ENCODE peak calls at places on chromosomes 7 and 10, in four cellular contexts. U is astrocyte of the spinal cord, B is lower lobe of right lung, V is choroid plexus epithelial cell. H is an unnamed sample.

GRCh38 chr7:134686782-134687181 is 40.1 kb downstream of the BPGM start:
- DNase-seq in V (peak; percentile 64), B (no peak), U (peak; percentile 46), H (peak; percentile 75)

GRCh38 chr10:42898037-42898960 is 115.7 kb downstream of the BMS1 start:
- DNase-seq in V (no peak), U (no peak), B (no peak), H (no peak)

GRCh38 chr10:111756541-111757061 is 427.0 kb downstream of the GPAM start:
- DNase-seq in V (peak; percentile 30), U (peak; percentile 4), B (peak; percentile 38), H (peak; percentile 49)

GRCh38 chr10:112446055-112446854 is 459 bp downstream of the ZDHHC6 start:
- DNase-seq in B (no peak), V (peak; percentile 27), U (no peak), H (peak; percentile 22)

GRCh38 chr10:112490543-112490942 is 43.5 kb downstream of the VTI1A start:
- DNase-seq in B (peak; percentile 70), U (peak; percentile 20), V (peak; percentile 39), H (peak; percentile 15)

GRCh38 chr10:81524467-81524866 is 350.5 kb upstream of the NRG3 start:
- DNase-seq in V (no peak), B (no peak), U (no peak), H (no peak)

GRCh38 chr10:4073912-4074311 is 288.9 kb upstream of the KLF6 start:
- DNase-seq in V (peak; percentile 26), U (peak; percentile 56), B (no peak), H (peak; percentile 80)

GRCh38 chr7:151131622-151132293 is 35.7 kb downstream of the GBX1 start:
- DNase-seq in B (peak; percentile 41), V (no peak), U (no peak), H (no peak)

GRCh38 chr10:127153166-127153565 is 43.2 kb downstream of the INSYN2A start:
- DNase-seq in V (peak; percentile 38), B (no peak), U (peak; percentile 16), H (no peak)

GRCh38 chr10:124386186-124387077 is 32.3 kb downstream of the OAT start:
- DNase-seq in B (no peak), V (no peak), U (no peak), H (no peak)

GRCh38 chr10:124385627-124386185 is 33.0 kb downstream of the OAT start:
- DNase-seq in B (no peak), V (no peak), U (no peak), H (no peak)

GRCh38 chr10:124388823-124389612 is 29.7 kb downstream of the OAT start:
- DNase-seq in B (peak; percentile 93), U (peak; percentile 76), V (peak; percentile 84), H (peak; percentile 75)

GRCh38 chr10:124388476-124388822 is 30.3 kb downstream of the OAT start:
- DNase-seq in B (no peak), V (no peak), U (no peak), H (no peak)

DNA sequence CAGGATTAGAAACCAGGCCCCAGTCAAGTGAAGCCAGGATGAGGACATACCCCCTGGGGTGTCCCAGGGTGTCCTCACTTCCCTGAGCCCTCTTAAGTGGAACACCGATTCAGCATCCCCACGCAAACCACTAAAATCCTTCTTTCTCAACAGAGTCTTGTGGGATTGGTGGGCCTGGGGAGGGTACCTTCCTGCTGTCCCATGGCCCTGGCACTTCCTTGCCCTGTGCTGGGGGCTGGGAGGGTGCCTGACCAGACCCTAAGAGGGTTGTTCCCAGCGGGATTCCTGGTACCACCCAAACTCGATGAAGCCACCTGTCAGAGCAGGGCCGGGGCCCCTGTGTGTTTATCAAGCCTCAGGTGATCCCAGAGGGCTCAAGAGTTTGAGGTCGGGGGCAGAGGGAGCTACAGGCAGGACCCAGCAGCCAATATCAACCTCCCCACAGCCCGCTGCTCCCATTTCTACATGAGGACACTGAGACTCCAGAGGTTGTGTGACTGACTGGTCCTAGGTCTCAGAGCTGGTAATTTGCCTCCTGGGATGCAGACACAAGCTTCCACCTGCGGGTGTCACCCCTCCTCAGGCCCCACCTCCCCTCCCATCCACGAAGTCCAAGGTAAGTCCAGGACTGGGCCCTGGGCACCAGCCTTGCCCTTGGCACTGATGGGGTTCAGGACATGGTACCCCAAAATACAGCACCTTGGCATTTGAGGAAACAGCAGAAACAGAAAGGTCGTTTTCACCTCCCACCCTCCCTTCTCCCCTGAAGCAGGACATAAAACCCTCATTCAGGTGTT is 31.4 kb downstream of the OAT start:
- DNase-seq in V (no peak), U (no peak), B (no peak), H (no peak)
- TF ChIP-seq CTCF in V (peak; percentile 24), U (peak; percentile 28), B (no peak), H (no peak)

GRCh38 chr7:156576216-156577063 is 64.1 kb upstream of the RNF32 start:
- DNase-seq in V (no peak), U (no peak), B (no peak), H (no peak)
- H3K4me3 ChIP-seq in V (no peak overlapping the region), U (no peak overlapping the region), B (no peak overlapping the region), H (no peak overlapping the region)

DNA sequence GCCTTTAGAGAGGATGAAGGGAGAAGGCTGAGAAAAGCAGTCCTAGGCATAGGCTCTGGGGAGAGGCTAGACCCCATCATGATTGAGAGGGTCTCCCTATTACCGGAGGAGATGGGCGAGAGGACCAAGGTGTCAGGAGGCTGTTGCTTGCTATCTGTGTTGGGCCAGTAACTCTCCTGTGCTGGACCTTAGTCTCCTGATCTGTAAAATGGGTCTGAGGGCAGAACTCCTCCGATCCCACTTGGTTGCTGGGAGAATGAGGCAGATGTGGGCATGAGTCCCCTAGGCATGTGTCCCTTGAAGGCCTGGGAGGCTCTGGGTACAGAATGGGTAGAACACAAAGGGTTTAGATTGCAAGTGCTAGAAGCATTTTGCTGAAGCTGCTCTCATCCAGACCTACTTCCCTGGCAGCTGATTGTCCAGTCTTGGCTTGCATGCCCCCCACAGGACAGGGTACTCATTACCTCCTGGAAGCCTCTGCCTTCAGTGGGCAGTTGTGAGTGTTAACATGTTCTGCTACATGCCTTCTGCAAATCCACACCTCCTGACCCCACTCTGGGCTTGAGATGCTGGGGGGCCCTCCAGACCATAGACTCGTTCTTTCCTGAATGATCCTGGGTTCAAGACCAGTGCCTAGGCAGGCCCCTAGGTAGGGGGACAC is 4.4 kb downstream of the ZMIZ1 start:
- DNase-seq in V (peak; percentile 23), U (no peak), B (no peak), H (no peak)
- TF ChIP-seq CTCF in V (peak; percentile 31), U (no peak), B (no peak), H (peak; percentile 7)

DNA sequence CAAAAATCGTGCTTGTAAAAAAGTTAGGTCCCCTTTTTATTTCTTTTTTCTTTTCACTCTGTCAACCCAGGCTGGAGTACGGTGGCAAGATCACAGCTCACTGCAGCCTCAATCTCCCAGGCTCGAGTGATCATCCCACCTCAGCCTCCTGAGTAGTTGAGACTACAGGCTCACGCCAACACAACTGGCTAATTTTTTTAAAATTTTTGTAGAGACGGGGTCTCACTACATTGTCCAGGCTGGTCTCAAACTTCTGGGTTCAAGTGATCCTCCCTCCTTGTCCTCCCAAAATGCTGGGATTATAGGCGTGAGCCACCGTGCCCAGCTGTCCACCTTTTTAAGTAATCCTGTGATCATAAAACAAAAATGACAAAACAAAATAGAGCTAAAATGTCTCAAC is 19.4 kb upstream of the ARHGAP12 start:
- DNase-seq in U (no peak), B (no peak), V (no peak), H (no peak)
- H3K4me3 ChIP-seq in U (no peak overlapping the region), B (no peak overlapping the region), V (no peak overlapping the region), H (no peak overlapping the region)

H was measured in fibroblast of the aortic adventitia.